ENCODE peak calls at places on chromosomes 4 and X, in eight cellular contexts. X, T, I, N, F, K, Y and G are unnamed samples.
A peak's percentile ranks its signal among the peaks of the same experiment; 100 is the strongest.

GRCh38 chrX:74450803-74451449 is 29.6 kb downstream of the SLC16A2 start:
- DNase-seq in T (no peak), X (no peak), I (no peak), N (peak; percentile 89), Y (peak; percentile 10), K (no peak), F (no peak), G (no peak)

GRCh38 chr4:112514079-112514448 is 1.9 kb downstream of the NEUROG2 start:
- DNase-seq in T (no peak), K (peak; percentile 33), X (no peak), I (no peak), F (no peak), N (no peak), Y (no peak), G (no peak)

GRCh38 chr4:70240192-70240591 is 2.2 kb upstream of the CSN3 start:
- DNase-seq in N (peak; percentile 97), I (no peak), F (no peak), X (no peak), Y (no peak), K (no peak), T (no peak), G (no peak)

GRCh38 chr4:187019896-187020295 is 296.2 kb upstream of the FAT1 start:
- DNase-seq in K (no peak), Y (no peak), F (no peak), X (no peak), T (no peak), N (no peak), I (no peak), G (no peak)

GRCh38 chrX:84187501-84188319 is at the start of gene RPS6KA6:
- DNase-seq in K (peak; percentile 64), I (peak; percentile 75), Y (no peak), F (peak; percentile 68), X (peak; percentile 24), T (peak; percentile 33), N (peak; percentile 18), G (peak; percentile 64)

GRCh38 chr4:1627417-1628313 is 56.4 kb downstream of the FAM53A start:
- DNase-seq in I (peak; percentile 67), N (no peak), K (no peak), Y (no peak), T (no peak), X (no peak), F (no peak), G (no peak)

GRCh38 chrX:84907324-84907946 is 96.2 kb upstream of the APOOL start:
- DNase-seq in Y (no peak), I (no peak), N (peak; percentile 36), K (peak; percentile 1), F (no peak), T (no peak), X (no peak), G (no peak)

GRCh38 chrX:67614414-67614813 is 70.6 kb downstream of the AR start:
- DNase-seq in K (no peak), T (no peak), I (no peak), F (no peak), N (peak; percentile 55), X (no peak), Y (no peak), G (no peak)

GRCh38 chr4:140703463-140703862 is 52.7 kb downstream of the TBC1D9 start:
- DNase-seq in X (no peak), N (peak; percentile 76), F (no peak), T (no peak), Y (no peak), K (no peak), I (no peak), G (no peak)

GRCh38 chr4:176805155-176805554 is 12.4 kb upstream of the VEGFC start:
- DNase-seq in N (peak; percentile 71), I (no peak), X (no peak), K (no peak), T (no peak), F (no peak), Y (no peak), G (no peak)

GRCh38 chr4:108058685-108059440 is 69.2 kb downstream of the HADH start:
- DNase-seq in T (no peak), X (no peak), Y (peak; percentile 68), N (peak; percentile 24), K (no peak), F (no peak), I (no peak), G (no peak)

DNA sequence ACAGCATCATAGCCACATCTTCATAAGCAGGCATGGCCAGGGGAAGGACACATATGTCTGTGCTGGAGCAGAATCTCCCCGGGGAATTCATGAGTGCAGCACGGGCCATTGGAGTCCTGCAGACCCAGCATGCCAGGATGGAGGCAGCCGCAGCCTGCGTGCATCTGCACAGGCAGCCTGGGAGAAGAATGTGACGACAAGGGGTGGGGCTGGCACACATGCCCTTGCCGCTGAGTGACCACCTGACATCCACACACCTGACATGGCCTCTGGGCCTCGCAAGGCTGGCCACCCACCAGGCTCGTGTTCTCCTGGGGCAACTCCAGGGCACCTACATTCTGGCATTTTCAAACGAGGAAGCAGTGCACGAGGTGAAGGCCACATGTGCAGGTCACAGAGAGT is 66.2 kb upstream of the AFAP1 start:
- DNase-seq in T (no peak), N (no peak), K (no peak), I (no peak), Y (no peak), F (no peak), X (no peak), G (no peak)
- H3K27me3 ChIP-seq in T (no peaks in the 10 kb centered on the region), N (peaks cover 1% of the 10 kb centered on the region), K (peaks cover 18% of the 10 kb centered on the region), I (no peaks in the 10 kb centered on the region), Y (no peaks in the 10 kb centered on the region), F (no peaks in the 10 kb centered on the region), X (no peaks in the 10 kb centered on the region), G (no peaks in the 10 kb centered on the region)

DNA sequence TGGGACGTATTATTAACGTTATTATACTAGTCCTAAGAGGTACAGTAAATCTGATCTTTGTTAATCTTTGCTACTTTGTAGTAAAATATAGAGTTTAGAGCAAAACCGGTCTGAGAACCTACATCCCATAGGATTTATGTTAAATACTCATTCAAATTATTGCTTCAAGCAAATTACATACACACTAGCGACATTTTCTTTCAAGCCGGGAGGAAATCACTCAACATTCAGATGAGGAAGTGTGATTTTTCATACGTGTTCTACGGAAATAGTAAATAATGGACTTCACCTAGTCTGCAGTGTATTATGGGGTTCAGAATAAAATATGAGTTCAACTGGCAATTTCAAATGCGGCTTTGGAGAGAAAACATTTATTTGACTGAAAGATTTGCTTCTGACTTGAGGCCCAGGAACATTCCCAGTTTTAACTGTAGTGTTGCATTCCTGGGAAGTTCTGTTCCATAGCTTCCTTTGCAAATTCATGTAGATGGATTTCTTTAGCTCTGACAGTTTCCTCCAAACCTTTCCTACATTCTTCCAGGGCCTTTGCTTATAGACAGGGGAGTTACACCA is 5.2 kb upstream of the HAND2 start:
- DNase-seq in X (no peak), Y (no peak), K (no peak), N (no peak), T (no peak), F (no peak), I (no peak), G (no peak)
- H3K27me3 ChIP-seq in X (peaks cover 83% of the 10 kb centered on the region), Y (peaks cover 44% of the 10 kb centered on the region), K (no peaks in the 10 kb centered on the region), N (peaks cover 86% of the 10 kb centered on the region), T (no peaks in the 10 kb centered on the region), F (no peaks in the 10 kb centered on the region), I (peaks cover 98% of the 10 kb centered on the region), G (peaks cover 100% of the 10 kb centered on the region)

DNA sequence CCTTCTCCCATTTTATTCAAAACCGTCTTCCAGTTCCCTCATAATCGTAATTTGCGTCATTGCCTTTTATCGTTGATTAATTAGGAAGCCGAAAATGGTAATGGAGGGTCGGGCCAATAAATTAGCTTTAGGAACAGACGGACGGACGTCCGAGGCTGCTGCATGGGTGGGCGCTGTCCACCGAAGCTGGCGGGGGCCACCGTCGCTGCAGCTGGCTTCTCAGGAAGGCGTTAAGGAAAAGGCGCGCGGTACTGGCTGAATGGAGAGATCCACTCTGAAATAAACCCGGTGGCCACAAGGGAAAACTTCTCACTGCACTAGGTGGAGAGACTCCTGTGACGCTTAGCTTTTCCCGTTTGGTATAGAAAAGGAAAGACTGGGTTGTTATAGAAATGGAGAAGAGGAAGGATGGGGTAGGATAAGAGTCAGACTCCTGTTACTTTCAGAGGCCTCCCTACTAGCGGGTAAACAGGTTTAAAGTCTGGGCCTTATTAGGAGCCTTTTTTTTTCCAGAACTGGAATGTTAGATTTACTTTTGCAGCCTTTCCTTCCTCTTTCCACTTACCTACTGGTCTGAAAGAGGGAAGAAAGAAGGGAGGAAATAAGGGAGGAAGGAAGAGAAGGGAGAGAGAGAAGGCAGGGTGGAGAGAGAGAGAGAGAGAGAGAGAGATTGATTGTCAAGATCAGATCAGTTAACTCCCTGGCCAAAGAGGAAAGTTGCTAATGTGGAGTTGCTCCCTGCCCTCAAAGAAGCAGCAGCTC is 11.3 kb upstream of the PRDM8 start:
- DNase-seq in Y (no peak), I (no peak), T (no peak), K (no peak), F (peak; percentile 72), X (no peak), N (no peak), G (no peak)
- H3K27me3 ChIP-seq in Y (no peaks in the 10 kb centered on the region), I (peaks cover 59% of the 10 kb centered on the region), T (no peaks in the 10 kb centered on the region), K (no peaks in the 10 kb centered on the region), F (no peaks in the 10 kb centered on the region), X (peaks cover 36% of the 10 kb centered on the region), N (no peaks in the 10 kb centered on the region), G (peaks cover 69% of the 10 kb centered on the region)

DNA sequence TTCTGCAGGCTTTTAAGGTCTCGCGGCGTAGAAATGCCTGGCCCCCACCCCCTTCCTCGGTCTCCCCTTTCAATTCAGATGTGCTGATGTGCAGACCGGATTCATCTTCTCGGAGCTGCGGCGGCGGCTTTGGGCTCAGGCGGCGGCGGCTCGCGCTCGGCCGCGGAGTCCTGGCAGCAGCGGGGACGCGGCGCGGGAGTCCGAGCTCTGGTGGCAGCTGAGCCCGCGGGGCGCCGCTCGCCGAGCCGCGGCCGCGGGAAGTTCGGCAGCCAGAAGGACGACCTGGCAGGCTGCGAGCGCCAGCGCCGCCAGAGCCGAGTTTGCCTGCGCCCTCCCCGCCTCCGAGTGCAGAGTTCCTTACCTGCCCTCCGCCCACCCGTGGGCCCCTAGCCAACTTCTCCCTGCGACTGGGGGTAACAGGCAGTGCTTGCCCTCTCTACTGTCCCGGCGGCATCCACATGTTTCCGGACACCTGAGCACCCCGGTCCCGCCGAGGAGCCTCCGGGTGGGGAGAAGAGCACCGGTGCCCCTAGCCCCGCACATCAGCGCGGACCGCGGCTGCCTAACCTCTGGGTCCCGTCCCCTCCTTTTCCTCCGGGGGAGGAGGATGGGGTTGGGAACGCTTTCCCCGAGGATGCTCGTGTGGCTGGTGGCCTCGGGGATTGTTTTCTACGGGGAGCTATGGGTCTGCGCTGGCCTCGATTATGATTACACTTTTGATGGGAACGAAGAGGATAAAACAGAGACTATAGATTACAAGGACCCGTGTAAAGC is 448 bp downstream of the TLL1 start:
- DNase-seq in T (no peak), X (peak; percentile 18), K (peak; percentile 77), Y (no peak), N (peak; percentile 5), F (peak; percentile 69), I (peak; percentile 76), G (peak; percentile 72)
- H3K27me3 ChIP-seq in T (no peaks in the 10 kb centered on the region), X (peaks cover 32% of the 10 kb centered on the region), K (peaks cover 46% of the 10 kb centered on the region), Y (no peaks in the 10 kb centered on the region), N (peaks cover 14% of the 10 kb centered on the region), F (peaks cover 28% of the 10 kb centered on the region), I (peaks cover 43% of the 10 kb centered on the region), G (peaks cover 37% of the 10 kb centered on the region)

GRCh38 chrX:19599253-19599652 is 83.9 kb upstream of the MAP3K15 start:
- DNase-seq in K (no peak), T (no peak), X (no peak), N (no peak), Y (no peak), F (no peak), I (no peak), G (no peak)
- H3K27me3 ChIP-seq in K (no peaks in the 10 kb centered on the region), T (no peaks in the 10 kb centered on the region), X (no peaks in the 10 kb centered on the region), N (no peaks in the 10 kb centered on the region), Y (no peaks in the 10 kb centered on the region), F (no peaks in the 10 kb centered on the region), I (no peaks in the 10 kb centered on the region), G (no peaks in the 10 kb centered on the region)